ENCODE peak calls at places on chromosome 1, in ten cellular contexts. T, K, W, I, U, R, H, B, G and A are unnamed samples.

GRCh38 chr1:25103180-25103790 is 129.0 kb downstream of the SYF2 start:
- DNase-seq in U (no peak), G (no peak), T (no peak), K (no peak), H (no peak), B (no peak), R (no peak), I (no peak), W (no peak), A (no peak)

GRCh38 chr1:38475624-38476005 is 384.0 kb downstream of the RRAGC start:
- DNase-seq in G (no peak), T (no peak), W (no peak), U (no peak), R (no peak), I (no peak), H (no peak), K (no peak), B (no peak), A (no peak)

GRCh38 chr1:64511054-64511453 is 41.1 kb downstream of the CACHD1 start:
- DNase-seq in H (no peak), W (no peak), R (no peak), K (no peak), I (no peak), T (no peak), U (no peak), B (no peak), G (no peak), A (no peak)

GRCh38 chr1:68347415-68347814 is 102.3 kb downstream of the RPE65 start:
- DNase-seq in B (no peak), K (no peak), H (no peak), G (no peak), I (peak), U (no peak), W (no peak), R (no peak), T (no peak), A (no peak)

GRCh38 chr1:3419415-3420204 is 34.9 kb upstream of the ARHGEF16 start:
- DNase-seq in W (peak), T (no peak), K (no peak), B (peak), I (no peak), R (no peak), U (peak), G (no peak), H (no peak), A (no peak)

GRCh38 chr1:2231667-2232254 is 3.6 kb downstream of the SKI start:
- DNase-seq in G (peak), R (peak), U (peak), W (peak), T (no peak), I (no peak), K (peak), B (peak), H (peak), A (peak)

GRCh38 chr1:183783896-183784637 is 20.9 kb upstream of the RGL1 start:
- DNase-seq in B (peak), I (no peak), H (peak), G (peak), U (peak), W (peak), R (peak), T (peak), K (no peak), A (no peak)

GRCh38 chr1:67170751-67171573 is 4.7 kb downstream of the IL23R start:
- DNase-seq in K (peak), R (no peak), W (no peak), U (no peak), G (no peak), B (no peak), H (no peak), T (no peak), I (no peak), A (no peak)

GRCh38 chr1:89942014-89942413 is 52.9 kb upstream of the ZNF326 start:
- DNase-seq in T (no peak), G (no peak), I (no peak), W (no peak), B (no peak), H (no peak), K (no peak), R (no peak), U (no peak), A (no peak)

GRCh38 chr1:56797079-56797685 is 22.0 kb downstream of the FYB2 start:
- DNase-seq in R (no peak), K (no peak), G (no peak), I (no peak), U (no peak), W (no peak), B (peak), T (no peak), H (no peak), A (no peak)

GRCh38 chr1:70112838-70113237 is 92.5 kb downstream of the LRRC40 start:
- DNase-seq in K (no peak), I (no peak), T (no peak), U (no peak), W (no peak), B (peak), R (no peak), G (no peak), H (no peak), A (no peak)
- TF ChIP-seq CTCF in K (no peak), I (peak), T (no peak), U (no peak), W (no peak), B (no peak), R (no peak), G (peak), H (no peak), A (no peak)

GRCh38 chr1:152397474-152397873 is 16.6 kb downstream of the CRNN start:
- DNase-seq in I (no peak), G (no peak), K (no peak), R (no peak), T (no peak), B (no peak), H (no peak), U (no peak), W (no peak), A (no peak)

GRCh38 chr1:152394151-152394550 is 19.9 kb downstream of the CRNN start:
- DNase-seq in R (no peak), K (no peak), W (no peak), G (no peak), U (no peak), H (no peak), T (no peak), I (no peak), B (no peak), A (no peak)

DNA sequence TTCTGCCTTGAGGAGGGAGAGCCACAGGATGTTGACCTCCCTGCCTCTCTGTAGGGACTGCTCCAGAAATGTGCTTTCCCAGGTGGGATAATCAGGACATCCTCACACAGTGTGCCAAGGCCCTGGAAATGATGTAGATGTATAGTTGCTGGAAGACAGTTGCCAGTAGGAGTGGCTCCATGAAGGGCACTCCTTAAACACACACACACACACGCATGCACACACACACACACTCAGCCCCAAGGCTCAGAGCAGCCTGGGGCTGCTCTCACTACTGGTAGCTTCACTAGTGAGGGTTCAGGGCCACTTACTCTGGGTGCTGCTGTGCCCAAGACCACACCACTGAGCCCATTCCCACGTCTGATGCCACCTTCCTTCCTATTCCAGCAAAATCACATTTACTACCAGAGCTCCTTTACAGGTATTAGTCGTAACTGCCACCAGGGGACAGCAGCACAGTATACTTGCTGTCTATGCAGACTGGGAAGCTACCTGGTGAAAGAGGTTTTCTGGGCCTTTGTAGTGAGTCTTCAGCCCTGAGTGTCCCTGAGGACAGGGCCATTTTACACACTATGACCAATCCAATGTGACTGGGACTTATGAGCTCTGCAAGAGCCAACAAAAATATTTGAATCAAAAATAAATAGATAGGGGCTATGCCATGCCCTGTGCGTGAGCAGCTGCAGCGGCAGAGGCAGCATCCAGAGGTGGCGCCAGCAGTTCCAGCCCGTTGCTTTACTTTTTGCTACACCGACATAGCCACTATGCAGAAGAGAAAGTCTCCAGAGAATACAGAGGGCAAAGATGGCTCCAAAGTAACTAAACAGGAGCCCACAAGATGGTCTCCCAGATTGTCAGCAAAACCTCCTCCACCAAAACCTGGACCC is 15.0 kb downstream of the CRNN start:
- DNase-seq in H (peak), T (no peak), G (peak), I (no peak), R (no peak), W (peak), K (peak), B (peak), U (no peak), A (no peak)
- TF ChIP-seq CTCF in H (peak), T (no peak), G (peak), I (peak), R (no peak), W (peak), K (peak), B (peak), U (peak), A (no peak)

DNA sequence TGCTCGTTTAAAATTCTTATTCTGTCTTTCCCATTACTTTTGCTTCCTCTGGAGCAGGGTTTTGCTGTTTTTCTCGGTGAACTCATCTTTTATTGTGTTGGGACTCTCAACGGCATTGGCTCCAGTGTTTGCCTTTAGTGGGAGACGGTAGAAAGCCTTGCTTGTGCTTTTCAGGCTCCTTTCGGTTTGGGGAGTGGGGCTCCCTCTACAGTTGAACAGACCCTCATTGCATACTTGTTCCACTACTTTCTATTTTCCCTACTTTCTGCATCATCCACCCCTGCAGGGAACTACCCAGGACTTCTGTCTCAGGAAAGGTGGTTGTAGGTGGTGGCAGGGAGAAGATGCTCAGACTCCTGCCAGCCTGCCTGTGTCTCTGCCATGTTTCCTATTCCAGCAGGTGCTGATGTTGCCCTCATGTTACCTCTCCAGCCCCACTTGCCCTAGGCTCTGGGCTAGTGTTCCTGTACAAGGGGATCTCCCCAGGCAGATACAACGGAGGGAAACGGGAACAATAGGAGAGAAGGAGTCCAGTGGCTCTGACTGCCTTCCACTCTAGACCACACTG is 68.5 kb upstream of the ZBTB18 start:
- DNase-seq in G (no peak), R (no peak), W (no peak), H (no peak), U (no peak), B (no peak), I (no peak), K (no peak), T (no peak), A (no peak)
- TF ChIP-seq CTCF in G (peak), R (no peak), W (no peak), H (no peak), U (no peak), B (no peak), I (no peak), K (no peak), T (peak), A (no peak)

GRCh38 chr1:71587961-71588360 is 507.1 kb upstream of the ZRANB2 start:
- DNase-seq in T (peak), U (no peak), B (peak), I (no peak), H (no peak), W (peak), R (peak), G (peak), K (no peak), A (no peak)
- TF ChIP-seq CTCF in T (peak), U (peak), B (peak), I (peak), H (peak), W (no peak), R (peak), G (peak), K (no peak), A (no peak)